ENCODE peak calls at places on chromosomes 3 and 15, in seven cellular contexts. One of them, this sample, is unnamed.

GRCh38 chr3:43621406-43621973 is 321 bp downstream of the ANO10 start:
- DNase-seq in PC-9: no peak
- DNase-seq in stromal cell of bone marrow: no peak
- DNase-seq in A172: no peak
- DNase-seq in GM23248: no peak
- DNase-seq in stimulated activated CD4-positive, alpha-beta T cell treated with anti-CD3 and anti-CD28 coated beads, Interleukin-1b, Interleukin-23, amount 100 ng/mL, for 24 hours: no peak
- DNase-seq in posterior vena cava: peak
- DNase-seq in this sample: no peak

GRCh38 chr3:152626226-152626625 is 208.7 kb upstream of the P2RY1 start:
- DNase-seq in PC-9: no peak
- DNase-seq in A172: no peak
- DNase-seq in stimulated activated CD4-positive, alpha-beta T cell treated with anti-CD3 and anti-CD28 coated beads, Interleukin-1b, Interleukin-23, amount 100 ng/mL, for 24 hours: no peak
- DNase-seq in GM23248: no peak
- DNase-seq in posterior vena cava: no peak
- DNase-seq in stromal cell of bone marrow: no peak
- DNase-seq in this sample: no peak

GRCh38 chr3:177597325-177598109 is 400.2 kb upstream of the TBL1XR1 start:
- DNase-seq in GM23248: peak
- DNase-seq in PC-9: peak
- DNase-seq in A172: peak
- DNase-seq in stromal cell of bone marrow: peak
- DNase-seq in stimulated activated CD4-positive, alpha-beta T cell treated with anti-CD3 and anti-CD28 coated beads, Interleukin-1b, Interleukin-23, amount 100 ng/mL, for 24 hours: no peak
- DNase-seq in posterior vena cava: no peak
- DNase-seq in this sample: peak

GRCh38 chr3:122247087-122247824 is 63.8 kb downstream of the CASR start:
- DNase-seq in stromal cell of bone marrow: no peak
- DNase-seq in posterior vena cava: no peak
- DNase-seq in PC-9: no peak
- DNase-seq in A172: no peak
- DNase-seq in GM23248: no peak
- DNase-seq in stimulated activated CD4-positive, alpha-beta T cell treated with anti-CD3 and anti-CD28 coated beads, Interleukin-1b, Interleukin-23, amount 100 ng/mL, for 24 hours: no peak
- DNase-seq in this sample: no peak

GRCh38 chr15:37891754-37892368 is 42.6 kb upstream of the TMCO5A start:
- DNase-seq in PC-9: peak
- DNase-seq in GM23248: peak
- DNase-seq in stimulated activated CD4-positive, alpha-beta T cell treated with anti-CD3 and anti-CD28 coated beads, Interleukin-1b, Interleukin-23, amount 100 ng/mL, for 24 hours: no peak
- DNase-seq in A172: peak
- DNase-seq in stromal cell of bone marrow: peak
- DNase-seq in posterior vena cava: no peak
- DNase-seq in this sample: peak

GRCh38 chr3:9231006-9231405 is 18.4 kb downstream of the SRGAP3 start:
- DNase-seq in PC-9: no peak
- DNase-seq in GM23248: no peak
- DNase-seq in A172: no peak
- DNase-seq in stimulated activated CD4-positive, alpha-beta T cell treated with anti-CD3 and anti-CD28 coated beads, Interleukin-1b, Interleukin-23, amount 100 ng/mL, for 24 hours: no peak
- DNase-seq in posterior vena cava: no peak
- DNase-seq in stromal cell of bone marrow: no peak
- DNase-seq in this sample: no peak

GRCh38 chr3:194315088-194315964 is 35.8 kb downstream of the CPN2 start:
- DNase-seq in GM23248: peak
- DNase-seq in stimulated activated CD4-positive, alpha-beta T cell treated with anti-CD3 and anti-CD28 coated beads, Interleukin-1b, Interleukin-23, amount 100 ng/mL, for 24 hours: peak
- DNase-seq in A172: peak
- DNase-seq in stromal cell of bone marrow: peak
- DNase-seq in PC-9: peak
- DNase-seq in posterior vena cava: peak
- DNase-seq in this sample: peak

GRCh38 chr15:78263907-78264303 is 457 bp upstream of the DNAJA4 start:
- DNase-seq in stimulated activated CD4-positive, alpha-beta T cell treated with anti-CD3 and anti-CD28 coated beads, Interleukin-1b, Interleukin-23, amount 100 ng/mL, for 24 hours: no peak
- DNase-seq in posterior vena cava: no peak
- DNase-seq in stromal cell of bone marrow: no peak
- DNase-seq in PC-9: no peak
- DNase-seq in GM23248: no peak
- DNase-seq in A172: no peak
- DNase-seq in this sample: no peak

GRCh38 chr15:78105541-78106241 is 13.3 kb downstream of the SH2D7 start:
- DNase-seq in GM23248: no peak
- DNase-seq in A172: no peak
- DNase-seq in stimulated activated CD4-positive, alpha-beta T cell treated with anti-CD3 and anti-CD28 coated beads, Interleukin-1b, Interleukin-23, amount 100 ng/mL, for 24 hours: no peak
- DNase-seq in PC-9: no peak
- DNase-seq in posterior vena cava: no peak
- DNase-seq in stromal cell of bone marrow: no peak
- DNase-seq in this sample: no peak

GRCh38 chr3:122921791-122922651 is 105.5 kb downstream of the SEMA5B start:
- DNase-seq in GM23248: peak
- DNase-seq in posterior vena cava: peak
- DNase-seq in stromal cell of bone marrow: no peak
- DNase-seq in stimulated activated CD4-positive, alpha-beta T cell treated with anti-CD3 and anti-CD28 coated beads, Interleukin-1b, Interleukin-23, amount 100 ng/mL, for 24 hours: no peak
- DNase-seq in A172: no peak
- DNase-seq in PC-9: no peak
- DNase-seq in this sample: peak

GRCh38 chr3:122824465-122825379 is 29.9 kb downstream of the SLC49A4 start:
- DNase-seq in PC-9: no peak
- DNase-seq in posterior vena cava: no peak
- DNase-seq in A172: peak
- DNase-seq in GM23248: peak
- DNase-seq in stimulated activated CD4-positive, alpha-beta T cell treated with anti-CD3 and anti-CD28 coated beads, Interleukin-1b, Interleukin-23, amount 100 ng/mL, for 24 hours: no peak
- DNase-seq in stromal cell of bone marrow: no peak
- DNase-seq in this sample: peak

GRCh38 chr15:77650285-77650684 is 17.6 kb upstream of the LINGO1 start:
- DNase-seq in stimulated activated CD4-positive, alpha-beta T cell treated with anti-CD3 and anti-CD28 coated beads, Interleukin-1b, Interleukin-23, amount 100 ng/mL, for 24 hours: no peak
- DNase-seq in PC-9: no peak
- DNase-seq in stromal cell of bone marrow: no peak
- DNase-seq in A172: no peak
- DNase-seq in posterior vena cava: no peak
- DNase-seq in GM23248: peak
- DNase-seq in this sample: peak

GRCh38 chr3:127182848-127183714 is 9.8 kb upstream of the PRR23E start:
- DNase-seq in posterior vena cava: no peak
- DNase-seq in A172: no peak
- DNase-seq in GM23248: no peak
- DNase-seq in stimulated activated CD4-positive, alpha-beta T cell treated with anti-CD3 and anti-CD28 coated beads, Interleukin-1b, Interleukin-23, amount 100 ng/mL, for 24 hours: no peak
- DNase-seq in stromal cell of bone marrow: no peak
- DNase-seq in PC-9: peak
- DNase-seq in this sample: no peak